ENCODE peak calls at places on chromosomes 5 and 9, in seven cellular contexts. C is dermis blood vessel endothelial cell; U is CD4-positive, alpha-beta T cell; X is astrocyte of the cerebellum; G is tibial nerve; F is neural crest cell; P is HEK293T. N is an unnamed sample.

GRCh38 chr5:572398-573019 is 39.6 kb upstream of the CEP72 start:
- DNase-seq in U (no peak), X (no peak), P (no peak), C (no peak), F (no peak), G (no peak), N (peak; percentile 60)

GRCh38 chr9:34545497-34545896 is 22.7 kb upstream of the ENHO start:
- DNase-seq in P (no peak), G (no peak), X (no peak), C (no peak), F (no peak), U (peak; percentile 19), N (no peak)

GRCh38 chr9:134185536-134186011 is 21.2 kb upstream of the RNU6ATAC start:
- DNase-seq in X (no peak), G (no peak), F (no peak), U (no peak), C (no peak), P (no peak), N (peak; percentile 12)

GRCh38 chr9:83065233-83065632 is 2.3 kb upstream of the RASEF start:
- DNase-seq in X (no peak), P (no peak), G (no peak), F (no peak), C (no peak), U (no peak), N (no peak)

GRCh38 chr9:94881946-94882345 is 155.4 kb downstream of the AOPEP start:
- DNase-seq in G (no peak), F (no peak), U (no peak), C (no peak), X (no peak), P (no peak), N (no peak)

GRCh38 chr5:178466342-178466741 is 123.9 kb downstream of the COL23A1 start:
- DNase-seq in C (no peak), G (no peak), U (peak; percentile 12), P (no peak), F (no peak), X (no peak), N (no peak)

GRCh38 chr5:55929020-55929799 is 65.6 kb downstream of the IL6ST start:
- DNase-seq in G (no peak), F (no peak), X (no peak), P (no peak), U (no peak), C (no peak), N (no peak)

GRCh38 chr9:78133751-78134150 is 102.1 kb upstream of the CEP78 start:
- DNase-seq in P (no peak), X (no peak), F (no peak), C (no peak), G (no peak), U (no peak), N (no peak)

GRCh38 chr5:110665184-110665726 is 61.2 kb downstream of the TMEM232 start:
- DNase-seq in C (no peak), X (no peak), F (no peak), G (no peak), U (no peak), P (no peak), N (no peak)

GRCh38 chr9:110105107-110105506 is 102.9 kb downstream of the C9orf152 start:
- DNase-seq in F (no peak), G (no peak), U (no peak), C (peak; percentile 66), X (no peak), P (no peak), N (no peak)

GRCh38 chr5:179618923-179619554 is 4.4 kb downstream of the HNRNPH1 start:
- DNase-seq in P (no peak), U (no peak), X (no peak), F (no peak), G (no peak), C (peak; percentile 52), N (no peak)

GRCh38 chr9:137095664-137096517 is 9.1 kb downstream of the MAN1B1 start:
- DNase-seq in X (no peak), F (no peak), C (peak; percentile 27), G (no peak), P (no peak), U (peak; percentile 84), N (no peak)

GRCh38 chr5:12023614-12024241 is 119.5 kb upstream of the CTNND2 start:
- DNase-seq in X (peak; percentile 38), G (no peak), F (peak; percentile 20), C (peak; percentile 62), U (no peak), P (no peak), N (no peak)

GRCh38 chr5:139390639-139391569 is 1.2 kb upstream of the MZB1 start:
- DNase-seq in U (no peak), P (no peak), G (no peak), F (no peak), X (no peak), C (no peak), N (no peak)

GRCh38 chr5:106755066-106755465 is 915.7 kb downstream of the EFNA5 start:
- DNase-seq in F (no peak), P (no peak), G (no peak), X (no peak), U (no peak), C (no peak), N (no peak)

GRCh38 chr9:116506685-116507084 is 180.4 kb upstream of the TRIM32 start:
- DNase-seq in P (no peak), U (no peak), C (no peak), F (no peak), G (no peak), X (no peak), N (no peak)

GRCh38 chr5:39117401-39117800 is 43.2 kb upstream of the RICTOR start:
- DNase-seq in G (no peak), P (no peak), C (peak; percentile 87), U (no peak), F (no peak), X (no peak), N (no peak)

GRCh38 chr5:53113947-53114346 is 4.4 kb upstream of the MOCS2 start:
- DNase-seq in F (no peak), G (no peak), P (no peak), C (no peak), X (no peak), U (no peak), N (no peak)

GRCh38 chr5:83253731-83254130 is 176.4 kb downstream of the XRCC4 start:
- DNase-seq in C (no peak), F (no peak), G (no peak), P (no peak), X (peak; percentile 69), U (no peak), N (no peak)